ENCODE peak calls at places on chromosome 5, in ten cellular contexts. D, N, J, Z, K, U, G, R, S and Q are unnamed samples.

GRCh38 chr5:169126376-169127043 is 174.4 kb downstream of the SLIT3 start:
- DNase-seq in N (no peak), S (no peak), U (no peak), R (no peak), D (no peak), J (no peak), Z (no peak), K (no peak), G (no peak), Q (no peak)

GRCh38 chr5:172959824-172960799 is 888 bp downstream of the RPL26L1 start:
- DNase-seq in Z (no peak), G (no peak), K (no peak), S (no peak), N (no peak), J (no peak), R (no peak), U (no peak), D (no peak), Q (no peak)

GRCh38 chr5:170603578-170604565 is 100.1 kb downstream of the KCNIP1 start:
- DNase-seq in G (peak; percentile 41), J (peak; percentile 25), R (peak; percentile 54), K (peak; percentile 34), Z (no peak), D (peak; percentile 6), N (peak; percentile 46), U (no peak), S (peak; percentile 30), Q (peak; percentile 62)

GRCh38 chr5:65924366-65925093 is 1.8 kb upstream of the ERBIN start:
- DNase-seq in G (no peak), U (no peak), J (no peak), N (peak; percentile 12), R (no peak), K (peak; percentile 1), S (no peak), Z (no peak), D (no peak), Q (no peak)

GRCh38 chr5:42148813-42149212 is 223.7 kb downstream of the FBXO4 start:
- DNase-seq in D (no peak), S (no peak), U (no peak), G (no peak), K (no peak), J (no peak), R (no peak), N (no peak), Z (no peak), Q (no peak)

GRCh38 chr5:53766683-53767082 is 206.2 kb downstream of the NDUFS4 start:
- DNase-seq in R (no peak), D (no peak), Z (no peak), N (peak; percentile 6), U (no peak), K (no peak), G (no peak), J (no peak), S (no peak), Q (no peak)

GRCh38 chr5:148427370-148428042 is 43.7 kb downstream of the FBXO38 start:
- DNase-seq in G (no peak), Z (no peak), K (no peak), N (no peak), R (no peak), S (no peak), D (no peak), U (no peak), J (no peak), Q (no peak)

GRCh38 chr5:160467555-160468418 is 46.1 kb downstream of the PTTG1 start:
- DNase-seq in U (peak; percentile 32), R (peak; percentile 70), K (peak; percentile 89), J (peak; percentile 46), D (peak; percentile 87), Z (peak; percentile 73), G (peak; percentile 21), S (peak; percentile 88), N (peak; percentile 97), Q (peak; percentile 81)

GRCh38 chr5:141850183-141850768 is 27.9 kb downstream of the PCDH1 start:
- DNase-seq in S (no peak), K (no peak), U (no peak), G (peak; percentile 45), J (peak; percentile 44), Z (peak; percentile 55), D (peak; percentile 17), R (no peak), N (no peak), Q (no peak)

GRCh38 chr5:169808118-169808581 is 171.1 kb downstream of the DOCK2 start:
- DNase-seq in J (no peak), N (no peak), R (no peak), G (no peak), U (no peak), Z (no peak), K (no peak), S (no peak), D (no peak), Q (no peak)

GRCh38 chr5:168409601-168410458 is 76.4 kb upstream of the RARS1 start:
- DNase-seq in K (no peak), S (no peak), U (no peak), Z (no peak), D (peak; percentile 91), R (peak; percentile 56), N (no peak), G (no peak), J (no peak), Q (peak; percentile 62)

GRCh38 chr5:139776856-139777255 is 18.8 kb upstream of the PSD2 start:
- DNase-seq in U (no peak), D (no peak), S (no peak), J (no peak), Z (no peak), K (no peak), G (no peak), R (no peak), N (no peak), Q (no peak)

GRCh38 chr5:146993876-146994530 is 115.4 kb upstream of the PPP2R2B start:
- DNase-seq in S (no peak), N (no peak), G (no peak), Z (no peak), D (no peak), U (no peak), R (no peak), J (no peak), K (no peak), Q (no peak)

GRCh38 chr5:155982354-155982753 is 344.6 kb upstream of the SGCD start:
- DNase-seq in S (no peak), U (no peak), G (no peak), J (no peak), N (no peak), R (no peak), Z (no peak), D (no peak), K (no peak), Q (no peak)

GRCh38 chr5:111829701-111830100 is 72.7 kb upstream of the NREP start:
- DNase-seq in J (no peak), D (peak; percentile 77), G (no peak), S (no peak), K (no peak), U (no peak), Z (no peak), N (no peak), R (no peak), Q (no peak)

GRCh38 chr5:142627371-142628217 is 58.3 kb downstream of the FGF1 start:
- DNase-seq in J (no peak), Z (no peak), G (peak; percentile 20), U (no peak), S (no peak), R (no peak), K (no peak), N (no peak), D (peak; percentile 35), Q (no peak)

GRCh38 chr5:68354315-68354714 is 138.8 kb downstream of the PIK3R1 start:
- DNase-seq in G (no peak), N (no peak), U (no peak), S (no peak), K (no peak), J (no peak), R (no peak), D (no peak), Z (no peak), Q (no peak)

GRCh38 chr5:39608024-39608423 is 183.2 kb upstream of the DAB2 start:
- DNase-seq in S (no peak), K (no peak), D (no peak), J (no peak), R (no peak), N (no peak), G (no peak), Z (no peak), U (no peak), Q (no peak)

GRCh38 chr5:57277085-57277484 is 103.2 kb downstream of the GPBP1 start:
- DNase-seq in G (no peak), S (no peak), D (peak; percentile 40), N (no peak), Z (no peak), K (peak; percentile 54), R (no peak), J (no peak), U (no peak), Q (no peak)

GRCh38 chr5:73740274-73740790 is 114.3 kb downstream of the ARHGEF28 start:
- DNase-seq in S (no peak), R (no peak), D (no peak), U (no peak), G (no peak), K (peak; percentile 55), N (no peak), J (no peak), Z (no peak), Q (no peak)
- H3K27ac ChIP-seq in S (no peak overlapping the region), R (no peak overlapping the region), D (no peak overlapping the region), U (no peak overlapping the region), G (no peak overlapping the region), K (peak overlapping the region; percentile 52), N (no peak overlapping the region), J (no peak overlapping the region), Z (no peak overlapping the region), Q (no peak overlapping the region)

DNA sequence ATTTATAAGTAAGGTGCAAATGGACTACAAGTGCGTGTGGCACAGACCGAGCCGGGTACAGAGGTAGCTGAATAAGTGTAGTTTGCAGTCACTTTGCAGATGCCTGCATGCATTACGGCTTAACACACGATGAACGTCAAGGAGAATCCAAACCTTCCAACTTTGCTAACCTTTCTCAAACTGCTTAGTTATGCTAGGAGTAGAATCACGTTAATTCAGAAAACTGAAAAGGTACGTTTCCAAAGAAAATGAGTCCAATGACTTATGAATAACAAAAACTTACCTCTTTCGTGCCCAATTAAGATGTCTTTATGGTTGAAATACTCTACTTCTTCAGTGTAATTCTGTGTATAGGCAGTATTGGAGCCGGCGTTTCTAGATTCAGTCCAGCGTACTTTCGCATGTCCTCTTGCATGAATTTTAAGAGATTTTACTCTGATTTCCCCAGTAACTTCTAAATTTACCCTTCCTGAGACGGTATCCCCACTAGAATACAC is 539 bp downstream of the ARRDC3 start:
- DNase-seq in U (no peak), D (peak; percentile 33), Z (peak; percentile 40), R (no peak), S (peak; percentile 46), K (peak; percentile 71), G (peak; percentile 28), N (peak; percentile 22), J (peak; percentile 35), Q (no peak)
- TF ChIP-seq POLR2A in U (peak; percentile 10), D (no peak), Z (no peak), R (no peak), S (no peak), K (no peak), G (no peak), N (no peak), J (no peak), Q (no peak)

GRCh38 chr5:32369542-32370155 is 56.9 kb upstream of the MTMR12 start:
- DNase-seq in R (no peak), S (no peak), G (no peak), U (no peak), J (no peak), N (no peak), K (no peak), Z (no peak), D (no peak), Q (no peak)
- H3K36me3 ChIP-seq in R (peaks cover 22% of the 10 kb centered on the region), S (peaks cover 11% of the 10 kb centered on the region), G (no peaks in the 10 kb centered on the region), U (no peaks in the 10 kb centered on the region), J (no peaks in the 10 kb centered on the region), N (peaks cover 51% of the 10 kb centered on the region), K (peaks cover 12% of the 10 kb centered on the region), Z (peaks cover 5% of the 10 kb centered on the region), D (peaks cover 29% of the 10 kb centered on the region), Q (peaks cover 4% of the 10 kb centered on the region)

GRCh38 chr5:137624786-137625349 is 111.0 kb downstream of the KLHL3 start:
- DNase-seq in R (peak; percentile 67), J (peak; percentile 58), D (no peak), Z (no peak), S (no peak), G (no peak), K (no peak), U (no peak), N (no peak), Q (no peak)
- H3K27ac ChIP-seq in R (no peak overlapping the region), J (peak overlapping the region; percentile 28), D (no peak overlapping the region), Z (no peak overlapping the region), S (no peak overlapping the region), G (no peak overlapping the region), K (no peak overlapping the region), U (no peak overlapping the region), N (no peak overlapping the region), Q (no peak overlapping the region)